ENCODE peak calls at places on chromosome 5, in ten cellular contexts. One of them, this sample, is unnamed.

GRCh38 chr5:175116466-175117048 is 327.4 kb downstream of the DRD1 start:
- DNase-seq in GM13977: no peak
- DNase-seq in AG04449: no peak
- DNase-seq in astrocyte: no peak
- DNase-seq in NCI-H1092 treated with DMSO at 0.1 percent for 48 hours: no peak
- DNase-seq in activated CD4-positive, alpha-beta T cell treated with anti-CD3 and anti-CD28 coated beads for 36 hours: no peak
- DNase-seq in mucosa of gallbladder: no peak
- DNase-seq in ACHN: no peak
- DNase-seq in choroid plexus epithelial cell: no peak
- DNase-seq in HTR-8/SVneo: no peak
- DNase-seq in this sample: no peak

GRCh38 chr5:132905938-132906337 is 32.5 kb downstream of the LEAP2 start:
- DNase-seq in AG04449: no peak
- DNase-seq in astrocyte: no peak
- DNase-seq in choroid plexus epithelial cell: peak
- DNase-seq in mucosa of gallbladder: no peak
- DNase-seq in HTR-8/SVneo: no peak
- DNase-seq in GM13977: no peak
- DNase-seq in ACHN: no peak
- DNase-seq in activated CD4-positive, alpha-beta T cell treated with anti-CD3 and anti-CD28 coated beads for 36 hours: no peak
- DNase-seq in NCI-H1092 treated with DMSO at 0.1 percent for 48 hours: peak
- DNase-seq in this sample: no peak

GRCh38 chr5:173757279-173757678 is 130.9 kb upstream of the CPEB4 start:
- DNase-seq in GM13977: no peak
- DNase-seq in astrocyte: no peak
- DNase-seq in activated CD4-positive, alpha-beta T cell treated with anti-CD3 and anti-CD28 coated beads for 36 hours: no peak
- DNase-seq in choroid plexus epithelial cell: no peak
- DNase-seq in ACHN: no peak
- DNase-seq in NCI-H1092 treated with DMSO at 0.1 percent for 48 hours: no peak
- DNase-seq in AG04449: no peak
- DNase-seq in HTR-8/SVneo: no peak
- DNase-seq in mucosa of gallbladder: no peak
- DNase-seq in this sample: no peak

GRCh38 chr5:120604898-120605297 is 140.8 kb downstream of the PRR16 start:
- DNase-seq in HTR-8/SVneo: peak
- DNase-seq in ACHN: peak
- DNase-seq in AG04449: peak
- DNase-seq in activated CD4-positive, alpha-beta T cell treated with anti-CD3 and anti-CD28 coated beads for 36 hours: no peak
- DNase-seq in GM13977: no peak
- DNase-seq in choroid plexus epithelial cell: peak
- DNase-seq in NCI-H1092 treated with DMSO at 0.1 percent for 48 hours: no peak
- DNase-seq in astrocyte: peak
- DNase-seq in mucosa of gallbladder: no peak
- DNase-seq in this sample: no peak

GRCh38 chr5:136013559-136013958 is 15.2 kb upstream of the TGFBI start:
- DNase-seq in activated CD4-positive, alpha-beta T cell treated with anti-CD3 and anti-CD28 coated beads for 36 hours: no peak
- DNase-seq in ACHN: no peak
- DNase-seq in astrocyte: no peak
- DNase-seq in mucosa of gallbladder: no peak
- DNase-seq in choroid plexus epithelial cell: no peak
- DNase-seq in HTR-8/SVneo: no peak
- DNase-seq in AG04449: no peak
- DNase-seq in NCI-H1092 treated with DMSO at 0.1 percent for 48 hours: no peak
- DNase-seq in GM13977: no peak
- DNase-seq in this sample: no peak

GRCh38 chr5:173778784-173779304 is 109.3 kb upstream of the CPEB4 start:
- DNase-seq in HTR-8/SVneo: no peak
- DNase-seq in AG04449: no peak
- DNase-seq in GM13977: no peak
- DNase-seq in choroid plexus epithelial cell: peak
- DNase-seq in astrocyte: no peak
- DNase-seq in mucosa of gallbladder: peak
- DNase-seq in NCI-H1092 treated with DMSO at 0.1 percent for 48 hours: no peak
- DNase-seq in activated CD4-positive, alpha-beta T cell treated with anti-CD3 and anti-CD28 coated beads for 36 hours: no peak
- DNase-seq in ACHN: no peak
- DNase-seq in this sample: no peak

GRCh38 chr5:110019119-110019518 is 329.4 kb downstream of the MAN2A1 start:
- DNase-seq in mucosa of gallbladder: no peak
- DNase-seq in astrocyte: no peak
- DNase-seq in activated CD4-positive, alpha-beta T cell treated with anti-CD3 and anti-CD28 coated beads for 36 hours: no peak
- DNase-seq in HTR-8/SVneo: no peak
- DNase-seq in AG04449: no peak
- DNase-seq in ACHN: no peak
- DNase-seq in GM13977: no peak
- DNase-seq in choroid plexus epithelial cell: no peak
- DNase-seq in NCI-H1092 treated with DMSO at 0.1 percent for 48 hours: no peak
- DNase-seq in this sample: no peak

GRCh38 chr5:115333164-115333563 is 36.7 kb upstream of the CCDC112 start:
- DNase-seq in ACHN: no peak
- DNase-seq in HTR-8/SVneo: no peak
- DNase-seq in astrocyte: peak
- DNase-seq in AG04449: no peak
- DNase-seq in choroid plexus epithelial cell: peak
- DNase-seq in mucosa of gallbladder: no peak
- DNase-seq in GM13977: no peak
- DNase-seq in activated CD4-positive, alpha-beta T cell treated with anti-CD3 and anti-CD28 coated beads for 36 hours: peak
- DNase-seq in NCI-H1092 treated with DMSO at 0.1 percent for 48 hours: no peak
- DNase-seq in this sample: peak

GRCh38 chr5:73748510-73749410 is 122.8 kb downstream of the ARHGEF28 start:
- DNase-seq in astrocyte: peak
- DNase-seq in GM13977: no peak
- DNase-seq in choroid plexus epithelial cell: peak
- DNase-seq in HTR-8/SVneo: no peak
- DNase-seq in activated CD4-positive, alpha-beta T cell treated with anti-CD3 and anti-CD28 coated beads for 36 hours: no peak
- DNase-seq in ACHN: no peak
- DNase-seq in AG04449: no peak
- DNase-seq in NCI-H1092 treated with DMSO at 0.1 percent for 48 hours: peak
- DNase-seq in mucosa of gallbladder: no peak
- DNase-seq in this sample: no peak

GRCh38 chr5:65203746-65204145 is 278.0 kb downstream of the ADAMTS6 start:
- DNase-seq in ACHN: peak
- DNase-seq in activated CD4-positive, alpha-beta T cell treated with anti-CD3 and anti-CD28 coated beads for 36 hours: no peak
- DNase-seq in choroid plexus epithelial cell: peak
- DNase-seq in NCI-H1092 treated with DMSO at 0.1 percent for 48 hours: no peak
- DNase-seq in astrocyte: peak
- DNase-seq in mucosa of gallbladder: no peak
- DNase-seq in GM13977: no peak
- DNase-seq in AG04449: peak
- DNase-seq in HTR-8/SVneo: peak
- DNase-seq in this sample: no peak

GRCh38 chr5:53111139-53111538 is 1.6 kb upstream of the MOCS2 start:
- DNase-seq in choroid plexus epithelial cell: no peak
- DNase-seq in activated CD4-positive, alpha-beta T cell treated with anti-CD3 and anti-CD28 coated beads for 36 hours: no peak
- DNase-seq in NCI-H1092 treated with DMSO at 0.1 percent for 48 hours: no peak
- DNase-seq in astrocyte: no peak
- DNase-seq in HTR-8/SVneo: no peak
- DNase-seq in GM13977: no peak
- DNase-seq in AG04449: no peak
- DNase-seq in mucosa of gallbladder: no peak
- DNase-seq in ACHN: no peak
- DNase-seq in this sample: no peak

GRCh38 chr5:175478008-175478383 is 364 bp upstream of the SFXN1 start:
- DNase-seq in activated CD4-positive, alpha-beta T cell treated with anti-CD3 and anti-CD28 coated beads for 36 hours: no peak
- DNase-seq in astrocyte: no peak
- DNase-seq in GM13977: no peak
- DNase-seq in AG04449: no peak
- DNase-seq in mucosa of gallbladder: no peak
- DNase-seq in HTR-8/SVneo: no peak
- DNase-seq in choroid plexus epithelial cell: no peak
- DNase-seq in ACHN: peak
- DNase-seq in NCI-H1092 treated with DMSO at 0.1 percent for 48 hours: no peak
- DNase-seq in this sample: no peak

GRCh38 chr5:115379622-115380344 is 83.3 kb upstream of the CCDC112 start:
- DNase-seq in choroid plexus epithelial cell: peak
- DNase-seq in mucosa of gallbladder: peak
- DNase-seq in NCI-H1092 treated with DMSO at 0.1 percent for 48 hours: no peak
- DNase-seq in HTR-8/SVneo: no peak
- DNase-seq in AG04449: no peak
- DNase-seq in GM13977: peak
- DNase-seq in astrocyte: peak
- DNase-seq in activated CD4-positive, alpha-beta T cell treated with anti-CD3 and anti-CD28 coated beads for 36 hours: peak
- DNase-seq in ACHN: no peak
- DNase-seq in this sample: peak

GRCh38 chr5:115686692-115687054 is 60.8 kb upstream of the TMED7 start:
- DNase-seq in HTR-8/SVneo: no peak
- DNase-seq in mucosa of gallbladder: no peak
- DNase-seq in AG04449: peak
- DNase-seq in choroid plexus epithelial cell: peak
- DNase-seq in astrocyte: peak
- DNase-seq in NCI-H1092 treated with DMSO at 0.1 percent for 48 hours: no peak
- DNase-seq in GM13977: no peak
- DNase-seq in activated CD4-positive, alpha-beta T cell treated with anti-CD3 and anti-CD28 coated beads for 36 hours: no peak
- DNase-seq in ACHN: no peak
- DNase-seq in this sample: no peak

GRCh38 chr5:2894347-2895135 is 143.1 kb upstream of the IRX2 start:
- DNase-seq in choroid plexus epithelial cell: no peak
- DNase-seq in ACHN: no peak
- DNase-seq in HTR-8/SVneo: no peak
- DNase-seq in NCI-H1092 treated with DMSO at 0.1 percent for 48 hours: no peak
- DNase-seq in astrocyte: no peak
- DNase-seq in GM13977: no peak
- DNase-seq in mucosa of gallbladder: no peak
- DNase-seq in AG04449: no peak
- DNase-seq in activated CD4-positive, alpha-beta T cell treated with anti-CD3 and anti-CD28 coated beads for 36 hours: no peak
- DNase-seq in this sample: no peak

GRCh38 chr5:58135571-58136335 is 324.1 kb downstream of the PLK2 start:
- DNase-seq in choroid plexus epithelial cell: peak
- DNase-seq in AG04449: no peak
- DNase-seq in activated CD4-positive, alpha-beta T cell treated with anti-CD3 and anti-CD28 coated beads for 36 hours: no peak
- DNase-seq in astrocyte: peak
- DNase-seq in GM13977: no peak
- DNase-seq in NCI-H1092 treated with DMSO at 0.1 percent for 48 hours: no peak
- DNase-seq in mucosa of gallbladder: no peak
- DNase-seq in HTR-8/SVneo: no peak
- DNase-seq in ACHN: no peak
- DNase-seq in this sample: no peak

GRCh38 chr5:170903075-170903474 is 41.3 kb downstream of the RANBP17 start:
- DNase-seq in GM13977: no peak
- DNase-seq in mucosa of gallbladder: no peak
- DNase-seq in choroid plexus epithelial cell: no peak
- DNase-seq in NCI-H1092 treated with DMSO at 0.1 percent for 48 hours: no peak
- DNase-seq in ACHN: no peak
- DNase-seq in activated CD4-positive, alpha-beta T cell treated with anti-CD3 and anti-CD28 coated beads for 36 hours: no peak
- DNase-seq in HTR-8/SVneo: no peak
- DNase-seq in AG04449: no peak
- DNase-seq in astrocyte: no peak
- DNase-seq in this sample: no peak

GRCh38 chr5:57751710-57752109 is 269.1 kb upstream of the ACTBL2 start:
- DNase-seq in AG04449: no peak
- DNase-seq in ACHN: no peak
- DNase-seq in mucosa of gallbladder: no peak
- DNase-seq in activated CD4-positive, alpha-beta T cell treated with anti-CD3 and anti-CD28 coated beads for 36 hours: no peak
- DNase-seq in HTR-8/SVneo: no peak
- DNase-seq in astrocyte: no peak
- DNase-seq in choroid plexus epithelial cell: no peak
- DNase-seq in GM13977: no peak
- DNase-seq in NCI-H1092 treated with DMSO at 0.1 percent for 48 hours: no peak
- DNase-seq in this sample: no peak

GRCh38 chr5:132273631-132274030 is 16.1 kb downstream of the PDLIM4 start:
- DNase-seq in ACHN: no peak
- DNase-seq in GM13977: no peak
- DNase-seq in activated CD4-positive, alpha-beta T cell treated with anti-CD3 and anti-CD28 coated beads for 36 hours: no peak
- DNase-seq in astrocyte: no peak
- DNase-seq in NCI-H1092 treated with DMSO at 0.1 percent for 48 hours: no peak
- DNase-seq in HTR-8/SVneo: no peak
- DNase-seq in mucosa of gallbladder: no peak
- DNase-seq in choroid plexus epithelial cell: no peak
- DNase-seq in AG04449: no peak
- DNase-seq in this sample: no peak

GRCh38 chr5:174520420-174521396 is 203.7 kb upstream of the MSX2 start:
- DNase-seq in mucosa of gallbladder: peak
- DNase-seq in GM13977: no peak
- DNase-seq in HTR-8/SVneo: no peak
- DNase-seq in NCI-H1092 treated with DMSO at 0.1 percent for 48 hours: no peak
- DNase-seq in ACHN: no peak
- DNase-seq in activated CD4-positive, alpha-beta T cell treated with anti-CD3 and anti-CD28 coated beads for 36 hours: no peak
- DNase-seq in AG04449: no peak
- DNase-seq in astrocyte: peak
- DNase-seq in choroid plexus epithelial cell: peak
- DNase-seq in this sample: no peak

GRCh38 chr5:89327621-89328020 is 444.6 kb upstream of the MEF2C start:
- DNase-seq in AG04449: no peak
- DNase-seq in ACHN: no peak
- DNase-seq in GM13977: no peak
- DNase-seq in astrocyte: no peak
- DNase-seq in NCI-H1092 treated with DMSO at 0.1 percent for 48 hours: no peak
- DNase-seq in choroid plexus epithelial cell: peak
- DNase-seq in activated CD4-positive, alpha-beta T cell treated with anti-CD3 and anti-CD28 coated beads for 36 hours: no peak
- DNase-seq in mucosa of gallbladder: no peak
- DNase-seq in HTR-8/SVneo: no peak
- DNase-seq in this sample: no peak

GRCh38 chr5:32018476-32019436 is 155.4 kb downstream of the GOLPH3 start:
- DNase-seq in activated CD4-positive, alpha-beta T cell treated with anti-CD3 and anti-CD28 coated beads for 36 hours: no peak
- DNase-seq in ACHN: no peak
- DNase-seq in NCI-H1092 treated with DMSO at 0.1 percent for 48 hours: no peak
- DNase-seq in mucosa of gallbladder: no peak
- DNase-seq in choroid plexus epithelial cell: no peak
- DNase-seq in AG04449: no peak
- DNase-seq in GM13977: no peak
- DNase-seq in astrocyte: peak
- DNase-seq in HTR-8/SVneo: no peak
- DNase-seq in this sample: no peak

This sample was measured in stimulated activated CD4-positive, alpha-beta T cell treated with anti-CD3 and anti-CD28 coated beads, Interleukin-15, amount 100 ng/mL, for 24 hours.